ENCODE peak calls at places on chromosome 14, in eight cellular contexts. K is prostate gland, U is IMR-90, X is uterus, C is tibial nerve, S is adrenal gland, L is breast epithelium, A is body of pancreas. M is an unnamed sample. For H3K36me3, the result is how much of the 10 kb centered on the place peaks cover.

GRCh38 chr14:62711351-62712023 is 333.8 kb downstream of the KCNH5 start:
- DNase-seq in K (no peak), C (no peak), L (no peak), S (no peak), X (no peak), U (no peak), A (no peak), M (no peak)

GRCh38 chr14:72825486-72825885 is 68.4 kb downstream of the DPF3 start:
- DNase-seq in S (no peak), K (no peak), A (no peak), C (no peak), X (no peak), U (no peak), L (no peak), M (no peak)

GRCh38 chr14:94383777-94384176 is 4.6 kb downstream of the SERPINA1 start:
- DNase-seq in K (no peak), X (no peak), S (no peak), U (no peak), C (no peak), A (peak), L (no peak), M (no peak)

GRCh38 chr14:81276699-81277069 is 55.9 kb upstream of the GTF2A1 start:
- DNase-seq in S (no peak), X (no peak), U (no peak), A (no peak), C (no peak), K (no peak), L (no peak), M (no peak)

GRCh38 chr14:54348001-54348611 is 48.7 kb upstream of the CDKN3 start:
- DNase-seq in X (no peak), L (no peak), K (peak), A (peak), S (no peak), C (peak), U (peak), M (no peak)

GRCh38 chr14:62118461-62118860 is 356.2 kb downstream of the SNAPC1 start:
- DNase-seq in L (no peak), K (no peak), U (no peak), C (no peak), A (no peak), X (no peak), S (no peak), M (no peak)

GRCh38 chr14:55416866-55417265 is 5.2 kb upstream of the ATG14 start:
- DNase-seq in C (no peak), K (no peak), U (no peak), S (no peak), X (no peak), A (no peak), L (no peak), M (peak)

GRCh38 chr14:21525995-21526671 is at the start of gene SALL2:
- DNase-seq in C (peak), A (peak), S (peak), K (peak), X (peak), L (peak), U (peak), M (peak)

GRCh38 chr14:101562659-101563351 is 1.5 kb downstream of the DIO3 start:
- DNase-seq in X (no peak), S (no peak), C (no peak), K (no peak), U (no peak), L (no peak), A (no peak), M (no peak)

GRCh38 chr14:36580856-36581831 is 1.3 kb downstream of the NKX2-8 start:
- DNase-seq in L (no peak), X (no peak), U (peak), S (no peak), C (no peak), K (peak), A (peak), M (peak)

GRCh38 chr14:75147423-75148071 is 20.7 kb upstream of the NEK9 start:
- DNase-seq in K (peak), C (peak), X (peak), U (peak), A (peak), L (peak), S (peak), M (peak)

GRCh38 chr14:98131406-98131805 is 1140.6 kb downstream of the BCL11B start:
- DNase-seq in L (no peak), S (no peak), K (no peak), U (no peak), C (no peak), X (no peak), A (no peak), M (no peak)

GRCh38 chr14:75487155-75487671 is 35.1 kb upstream of the BATF start:
- DNase-seq in A (no peak), C (no peak), S (no peak), U (no peak), L (no peak), X (no peak), K (no peak), M (no peak)

GRCh38 chr14:69692542-69693053 is 74.3 kb upstream of the SRSF5 start:
- DNase-seq in S (no peak), K (no peak), C (no peak), X (no peak), U (no peak), A (no peak), L (no peak), M (no peak)

GRCh38 chr14:24734917-24735500 is 101.0 kb upstream of the GZMB start:
- DNase-seq in A (peak), K (peak), L (no peak), U (peak), S (peak), C (peak), X (no peak), M (peak)

GRCh38 chr14:24612186-24612585 is 2.7 kb upstream of the GZMH start:
- DNase-seq in C (no peak), K (no peak), A (no peak), X (no peak), L (no peak), U (no peak), S (no peak), M (no peak)

GRCh38 chr14:60485057-60485599 is 735 bp downstream of the C14orf39 start:
- DNase-seq in A (no peak), L (no peak), C (no peak), U (no peak), X (no peak), K (no peak), S (no peak), M (peak)

GRCh38 chr14:87049886-87050820 is 942.8 kb downstream of the GALC start:
- DNase-seq in A (peak), L (no peak), S (no peak), U (peak), C (no peak), X (no peak), K (no peak), M (peak)

DNA sequence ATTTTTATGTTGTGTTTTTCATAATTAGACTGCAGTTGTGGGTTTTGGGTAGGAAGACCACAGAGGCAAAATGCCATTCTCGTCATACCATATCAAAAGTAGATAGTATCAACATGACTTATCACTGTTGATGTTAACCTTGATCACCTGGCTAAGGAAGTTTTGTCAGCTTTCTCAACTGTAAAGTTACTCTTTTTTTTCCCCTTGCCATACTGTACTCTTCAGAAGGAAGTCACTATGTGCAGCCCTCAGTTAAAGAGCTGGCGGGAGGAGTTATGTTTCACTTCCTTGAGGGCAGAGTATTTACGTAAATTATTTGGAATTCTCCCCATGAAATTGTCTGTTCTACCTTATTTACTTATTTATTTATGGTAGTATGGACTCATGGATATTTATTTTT is 78.7 kb downstream of the PRORP start:
- DNase-seq in K (no peak), L (no peak), U (no peak), S (no peak), C (no peak), X (no peak), A (no peak), M (no peak)
- H3K27ac ChIP-seq in K (no peak), L (no peak), U (no peak), S (no peak), C (no peak), X (no peak), A (no peak), M (no peak)

GRCh38 chr14:100106661-100107112 is 41.5 kb downstream of the EVL start:
- DNase-seq in U (no peak), A (no peak), L (no peak), K (no peak), S (no peak), C (no peak), X (no peak), M (no peak)

GRCh38 chr14:100105357-100106169 is 40.3 kb downstream of the EVL start:
- DNase-seq in K (no peak), X (no peak), S (no peak), A (peak), L (no peak), C (peak), U (no peak), M (no peak)

GRCh38 chr14:100107236-100107635 is 42.0 kb downstream of the EVL start:
- DNase-seq in X (no peak), S (no peak), A (no peak), K (no peak), L (peak), C (no peak), U (no peak), M (no peak)

GRCh38 chr14:100104523-100105300 is 39.5 kb downstream of the EVL start:
- DNase-seq in X (no peak), A (no peak), K (no peak), C (no peak), L (no peak), S (no peak), U (peak), M (no peak)

GRCh38 chr14:100106260-100106659 is 41.0 kb downstream of the EVL start:
- DNase-seq in X (no peak), U (no peak), S (no peak), K (no peak), C (no peak), A (no peak), L (no peak), M (no peak)
- H3K36me3 ChIP-seq in X (under half), U (under half), S (under half), K (under half), C (under half), A (under half), L (under half), M (under half)

DNA sequence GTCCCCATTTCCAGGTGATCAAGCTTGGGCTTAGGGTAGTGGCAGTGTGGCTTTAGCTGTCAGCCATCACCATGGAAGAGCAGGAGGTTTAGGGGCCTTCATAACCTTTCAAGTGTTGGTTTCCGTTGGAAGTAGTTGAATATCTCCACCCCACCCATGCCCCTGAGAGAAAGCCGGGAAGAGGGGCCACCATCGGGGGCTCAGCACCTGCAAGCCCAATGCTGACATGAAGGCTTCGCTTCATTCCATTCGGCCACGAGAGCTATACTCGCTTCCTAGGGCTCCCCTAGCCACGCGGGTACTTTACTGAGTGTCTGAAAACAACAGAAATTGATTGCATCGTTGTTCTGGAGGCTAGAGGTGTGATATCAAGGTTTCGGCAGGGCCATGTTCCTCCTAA is 234.8 kb downstream of the ZFP36L1 start:
- DNase-seq in A (no peak), C (no peak), X (no peak), L (no peak), K (no peak), S (no peak), U (no peak), M (no peak)
- TF ChIP-seq POLR2A in A (no peak), C (no peak), X (no peak), L (no peak), K (no peak), S (no peak), U (no peak), M (no peak)

GRCh38 chr14:64763801-64764511 is 59.7 kb downstream of the PLEKHG3 start:
- DNase-seq in X (no peak), L (no peak), A (peak), U (peak), K (no peak), S (no peak), C (peak), M (peak)

GRCh38 chr14:64764641-64765520 is 60.7 kb downstream of the PLEKHG3 start:
- DNase-seq in C (peak), L (peak), A (peak), K (peak), S (peak), U (peak), X (peak), M (peak)

GRCh38 chr14:64762044-64763034 is 58.1 kb downstream of the PLEKHG3 start:
- DNase-seq in S (peak), U (peak), L (peak), X (peak), K (peak), A (peak), C (peak), M (peak)

GRCh38 chr14:64761441-64762043 is 57.3 kb downstream of the PLEKHG3 start:
- DNase-seq in A (peak), S (no peak), U (peak), L (no peak), K (no peak), C (no peak), X (peak), M (peak)

GRCh38 chr14:64763089-64763782 is 59.0 kb downstream of the PLEKHG3 start:
- DNase-seq in K (no peak), U (no peak), X (no peak), C (no peak), A (no peak), S (no peak), L (no peak), M (no peak)
- H3K27ac ChIP-seq in K (no peak), U (no peak), X (peak), C (peak), A (no peak), S (peak), L (no peak), M (peak)